ENCODE peak calls at places on chromosomes 12 and 14, in six cellular contexts. B is WTC11; D is H7; F is epithelial cell of esophagus; I is astrocyte of the spinal cord; T is stimulated activated CD4-positive, alpha-beta T cell treated with anti-CD3 and anti-CD28 coated beads, Interleukin-2, amount 100 ng/mL, for 48 hours. K is an unnamed sample.

GRCh38 chr14:21723431-21724045 is 49.9 kb upstream of the OR4E1 start:
- DNase-seq in B (peak), D (peak), F (peak), I (no peak), T (peak), K (peak)

GRCh38 chr12:92109613-92110012 is 36.0 kb downstream of the BTG1 start:
- DNase-seq in B (no peak), D (no peak), F (no peak), I (no peak), T (no peak), K (no peak)

GRCh38 chr14:75411194-75411552 is 16.6 kb upstream of the JDP2 start:
- DNase-seq in B (no peak), D (no peak), F (no peak), I (no peak), T (no peak), K (no peak)

GRCh38 chr14:68727315-68728078 is 65.4 kb downstream of the ZFP36L1 start:
- DNase-seq in B (no peak), D (no peak), F (no peak), I (no peak), T (no peak), K (no peak)

GRCh38 chr12:51686727-51687126 is 95.7 kb downstream of the SCN8A start:
- DNase-seq in B (no peak), D (no peak), F (no peak), I (no peak), T (no peak), K (peak)

GRCh38 chr14:35343709-35344474 is 51.7 kb downstream of the PSMA6 start:
- DNase-seq in B (no peak), D (no peak), F (no peak), I (no peak), T (no peak), K (no peak)

GRCh38 chr12:29616664-29617409 is 119.4 kb upstream of the OVCH1 start:
- DNase-seq in B (no peak), D (no peak), F (peak), I (peak), T (no peak), K (peak)

GRCh38 chr12:57890191-57891120 is 43.9 kb upstream of the CTDSP2 start:
- DNase-seq in B (no peak), D (no peak), F (peak), I (peak), T (no peak), K (peak)

GRCh38 chr12:32549675-32550079 is 129.4 kb upstream of the DNM1L start:
- DNase-seq in B (no peak), D (no peak), F (no peak), I (peak), T (no peak), K (no peak)

GRCh38 chr14:69132513-69133181 is 20.3 kb downstream of the DCAF5 start:
- DNase-seq in B (no peak), D (no peak), F (no peak), I (peak), T (no peak), K (no peak)

GRCh38 chr14:94074534-94074933 is 6.5 kb downstream of the DDX24 start:
- DNase-seq in B (no peak), D (no peak), F (no peak), I (no peak), T (no peak), K (no peak)

GRCh38 chr14:98931126-98931525 is 340.9 kb downstream of the BCL11B start:
- DNase-seq in B (no peak), D (no peak), F (no peak), I (no peak), T (no peak), K (no peak)

GRCh38 chr14:94047581-94047980 is 21.4 kb downstream of the OTUB2 start:
- DNase-seq in B (no peak), D (no peak), F (no peak), I (no peak), T (no peak), K (no peak)

GRCh38 chr12:38159092-38159551 is 157.5 kb upstream of the ALG10B start:
- DNase-seq in B (no peak), D (peak), F (no peak), I (no peak), T (no peak), K (no peak)

GRCh38 chr12:131121705-131122405 is 168.1 kb downstream of the ADGRD1 start:
- DNase-seq in B (no peak), D (no peak), F (no peak), I (no peak), T (no peak), K (no peak)

GRCh38 chr12:63294327-63294632 is 143.3 kb upstream of the AVPR1A start:
- DNase-seq in B (no peak), D (no peak), F (peak), I (peak), T (no peak), K (peak)

GRCh38 chr12:47319746-47320145 is 240.0 kb upstream of the AMIGO2 start:
- DNase-seq in B (no peak), D (no peak), F (no peak), I (no peak), T (no peak), K (no peak)

GRCh38 chr14:24861083-24861630 is 188.8 kb downstream of the STXBP6 start:
- DNase-seq in B (no peak), D (no peak), F (peak), I (peak), T (no peak), K (peak)

GRCh38 chr12:76238688-76239087 is 109.5 kb downstream of the BBS10 start:
- DNase-seq in B (no peak), D (no peak), F (no peak), I (no peak), T (no peak), K (no peak)

GRCh38 chr12:75850751-75851462 is 180.7 kb downstream of the PHLDA1 start:
- DNase-seq in B (no peak), D (no peak), F (peak), I (peak), T (no peak), K (peak)

GRCh38 chr12:68746572-68747180 is 700 bp downstream of the SLC35E3 start:
- DNase-seq in B (peak), D (peak), F (peak), I (peak), T (peak), K (peak)

GRCh38 chr12:56723889-56724659 is 1.0 kb downstream of the NACA start:
- DNase-seq in B (no peak), D (peak), F (peak), I (peak), T (no peak), K (peak)

K was measured in fibroblast of pulmonary artery.